ENCODE peak calls at places on chromosomes 16 and 17, in seven cellular contexts. I is tibial nerve, O is fibroblast of lung, A is MM.1S, J is body of pancreas, T is RWPE1, Q is gastrocnemius medialis. H is an unnamed sample.

GRCh38 chr17:49216953-49217650 is 6.6 kb downstream of the ABI3 start:
- DNase-seq in I (peak), Q (peak), T (no peak), A (no peak), O (no peak), J (peak), H (no peak)

GRCh38 chr16:80824623-80825364 is 20.4 kb upstream of the CDYL2 start:
- DNase-seq in J (peak), Q (no peak), T (peak), A (peak), I (no peak), O (peak), H (peak)

GRCh38 chr17:21163101-21163500 is 36.3 kb downstream of the DHRS7B start:
- DNase-seq in T (no peak), O (no peak), J (no peak), I (no peak), Q (no peak), A (peak), H (no peak)

GRCh38 chr16:27084296-27085065 is 17.8 kb downstream of the C16orf82 start:
- DNase-seq in J (no peak), T (no peak), Q (no peak), O (no peak), A (no peak), I (no peak), H (no peak)

GRCh38 chr17:32240745-32241144 is 24.9 kb upstream of the RHBDL3 start:
- DNase-seq in T (no peak), A (no peak), J (no peak), I (no peak), O (peak), Q (no peak), H (no peak)

GRCh38 chr17:74190807-74191206 is 12.7 kb upstream of the RPL38 start:
- DNase-seq in O (peak), Q (no peak), A (no peak), T (peak), I (no peak), J (no peak), H (no peak)

GRCh38 chr16:2777231-2777902 is at the start of gene ELOB:
- DNase-seq in Q (peak), A (peak), I (peak), J (peak), T (peak), O (peak), H (peak)

GRCh38 chr17:33038740-33039139 is 47.1 kb downstream of the SPACA3 start:
- DNase-seq in Q (no peak), T (peak), O (peak), I (no peak), J (peak), A (no peak), H (no peak)

GRCh38 chr17:78351449-78352006 is 8.3 kb downstream of the SOCS3 start:
- DNase-seq in J (peak), I (peak), O (peak), Q (peak), T (peak), A (no peak), H (no peak)

GRCh38 chr16:81695431-81695890 is 83.6 kb upstream of the PLCG2 start:
- DNase-seq in I (no peak), O (no peak), A (no peak), Q (no peak), T (no peak), J (no peak), H (no peak)

GRCh38 chr16:10879681-10880589 is 2.9 kb downstream of the CIITA start:
- DNase-seq in T (no peak), Q (no peak), I (no peak), O (no peak), A (no peak), J (no peak), H (no peak)

GRCh38 chr17:50151937-50152547 is 1.6 kb upstream of the PPP1R9B start:
- DNase-seq in J (peak), T (peak), O (peak), I (peak), Q (peak), A (peak), H (no peak)

GRCh38 chr16:6157806-6158205 is 1060.2 kb upstream of the EEF2KMT start:
- DNase-seq in A (no peak), O (no peak), I (no peak), T (no peak), Q (no peak), J (no peak), H (no peak)

GRCh38 chr17:79461041-79461440 is 149.8 kb downstream of the RBFOX3 start:
- DNase-seq in J (no peak), T (peak), A (no peak), Q (no peak), O (no peak), I (no peak), H (no peak)

GRCh38 chr17:29956225-29956624 is 14.8 kb downstream of the EFCAB5 start:
- DNase-seq in I (no peak), A (no peak), O (no peak), T (no peak), J (no peak), Q (no peak), H (no peak)

GRCh38 chr17:50779747-50780363 is 12.5 kb upstream of the ANKRD40CL start:
- DNase-seq in T (no peak), J (no peak), A (no peak), I (no peak), Q (no peak), O (no peak), H (peak)

GRCh38 chr16:12157510-12158093 is 181.1 kb downstream of the SNX29 start:
- DNase-seq in O (no peak), Q (no peak), J (no peak), I (no peak), A (no peak), T (no peak), H (no peak)

GRCh38 chr16:14399397-14400284 is 230.4 kb downstream of the PARN start:
- DNase-seq in J (no peak), T (peak), A (peak), I (peak), Q (peak), O (peak), H (no peak)

GRCh38 chr16:72493681-72494415 is 321.9 kb upstream of the PMFBP1 start:
- DNase-seq in A (no peak), I (no peak), T (no peak), Q (no peak), J (no peak), O (peak), H (no peak)

GRCh38 chr17:3033741-3034577 is 29.4 kb downstream of the OR1D5 start:
- DNase-seq in A (no peak), J (no peak), I (no peak), T (no peak), O (no peak), Q (no peak), H (no peak)

GRCh38 chr16:1559446-1559975 is 26.0 kb downstream of the TMEM204 start:
- DNase-seq in T (no peak), Q (no peak), O (no peak), J (no peak), A (no peak), I (no peak), H (no peak)

GRCh38 chr17:80103061-80103481 is 1.7 kb downstream of the GAA start:
- DNase-seq in Q (no peak), I (no peak), T (peak), A (no peak), J (no peak), O (no peak), H (no peak)

GRCh38 chr17:42312285-42313130 is 24.2 kb downstream of the STAT5A start:
- DNase-seq in J (peak), Q (peak), I (peak), T (peak), A (peak), O (peak), H (peak)

GRCh38 chr17:78432226-78432894 is 53.9 kb downstream of the PGS1 start:
- DNase-seq in J (peak), Q (no peak), A (no peak), T (no peak), O (no peak), I (peak), H (no peak)

GRCh38 chr17:43759836-43760235 is 1.2 kb upstream of the SOST start:
- DNase-seq in O (no peak), A (no peak), I (no peak), J (no peak), Q (no peak), T (peak), H (no peak)

GRCh38 chr16:69494993-69495392 is 70.6 kb downstream of the CYB5B start:
- DNase-seq in T (no peak), O (peak), Q (no peak), I (no peak), A (no peak), J (no peak), H (no peak)

GRCh38 chr17:7479389-7480192 is at the start of gene ZBTB4:
- DNase-seq in O (peak), T (peak), I (no peak), J (peak), Q (peak), A (peak), H (peak)

GRCh38 chr17:21106316-21106715 is 20.4 kb upstream of the DHRS7B start:
- DNase-seq in J (no peak), T (no peak), Q (no peak), A (no peak), I (no peak), O (no peak), H (no peak)

GRCh38 chr16:89375021-89375420 is 115.3 kb downstream of the ANKRD11 start:
- DNase-seq in J (no peak), T (no peak), I (no peak), Q (no peak), O (peak), A (no peak), H (no peak)
- H3K27ac ChIP-seq in J (no peak), T (no peak), I (no peak), Q (no peak), O (peak), A (no peak), H (no peak)

DNA sequence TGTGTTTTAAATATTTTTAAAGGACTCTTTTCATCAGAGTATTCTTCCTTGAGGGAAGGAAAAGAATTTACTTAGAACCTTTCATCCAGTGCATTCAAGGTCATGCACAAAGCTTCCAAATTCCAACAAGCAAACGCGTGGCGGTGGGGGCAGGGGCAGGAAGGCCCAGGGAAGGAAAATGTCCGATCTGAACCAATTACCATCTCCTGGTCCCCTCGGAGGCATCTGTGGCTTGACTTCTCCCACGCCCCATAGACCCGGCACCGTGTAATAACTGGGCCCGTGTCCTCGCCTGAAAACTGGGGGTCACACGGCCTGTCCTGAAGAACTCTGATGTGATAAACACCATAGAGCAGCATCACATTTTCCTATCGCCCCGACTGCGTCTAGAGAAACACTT is 18.3 kb downstream of the MEAK7 start:
- DNase-seq in O (no peak), I (no peak), A (no peak), J (no peak), Q (no peak), T (no peak), H (no peak)
- TF ChIP-seq CTCF in O (no peak), I (no peak), A (no peak), J (no peak), Q (no peak), T (no peak), H (no peak)

DNA sequence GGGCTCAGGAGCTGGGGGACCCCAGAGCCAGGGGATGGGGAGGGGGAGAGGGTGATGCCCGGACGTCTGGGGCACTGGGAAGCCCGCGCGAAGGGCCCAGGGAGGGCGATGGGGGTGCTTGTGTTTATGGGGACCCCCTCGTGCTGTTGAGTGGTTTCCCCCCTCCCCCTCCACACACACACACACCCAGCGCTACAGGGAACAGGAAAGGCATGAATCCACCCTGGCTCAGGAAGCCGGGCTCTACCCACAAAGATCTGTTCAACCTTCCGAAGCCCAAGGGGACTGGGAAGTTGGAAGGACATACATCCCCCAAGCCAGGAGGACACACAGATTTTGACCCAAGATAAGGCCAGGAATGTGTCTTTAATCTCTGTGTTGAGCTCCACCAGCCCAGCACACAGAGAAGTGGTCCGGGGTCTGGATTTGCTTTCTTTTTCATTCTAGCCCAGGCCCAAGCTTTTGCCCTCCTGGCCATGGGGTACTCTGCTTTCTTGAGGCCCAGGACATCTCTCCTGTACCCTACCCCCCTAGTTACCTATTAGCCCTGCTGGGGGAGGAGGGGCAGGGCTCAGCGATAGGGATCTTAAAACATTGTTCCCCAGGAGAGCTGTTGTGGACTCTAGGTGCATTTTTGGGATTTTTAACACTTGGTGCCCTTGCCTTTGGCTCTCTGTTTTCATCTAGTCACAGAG is 1.2 kb downstream of the UBALD2 start:
- DNase-seq in I (no peak), T (peak), A (no peak), J (peak), O (peak), Q (no peak), H (no peak)
- H3K27ac ChIP-seq in I (peak), T (peak), A (peak), J (peak), O (peak), Q (peak), H (peak)

GRCh38 chr17:9671559-9671958 is 26.2 kb downstream of the USP43 start:
- DNase-seq in O (no peak), J (no peak), I (no peak), A (no peak), Q (no peak), T (no peak), H (no peak)

GRCh38 chr17:9668532-9668931 is 23.2 kb downstream of the USP43 start:
- DNase-seq in J (no peak), T (peak), O (no peak), Q (no peak), I (no peak), A (no peak), H (no peak)

GRCh38 chr17:9670596-9670995 is 25.3 kb downstream of the USP43 start:
- DNase-seq in O (no peak), J (no peak), I (no peak), T (peak), Q (no peak), A (no peak), H (no peak)

GRCh38 chr17:9669551-9670008 is 24.3 kb downstream of the USP43 start:
- DNase-seq in I (no peak), T (peak), Q (no peak), J (no peak), A (no peak), O (no peak), H (no peak)

DNA sequence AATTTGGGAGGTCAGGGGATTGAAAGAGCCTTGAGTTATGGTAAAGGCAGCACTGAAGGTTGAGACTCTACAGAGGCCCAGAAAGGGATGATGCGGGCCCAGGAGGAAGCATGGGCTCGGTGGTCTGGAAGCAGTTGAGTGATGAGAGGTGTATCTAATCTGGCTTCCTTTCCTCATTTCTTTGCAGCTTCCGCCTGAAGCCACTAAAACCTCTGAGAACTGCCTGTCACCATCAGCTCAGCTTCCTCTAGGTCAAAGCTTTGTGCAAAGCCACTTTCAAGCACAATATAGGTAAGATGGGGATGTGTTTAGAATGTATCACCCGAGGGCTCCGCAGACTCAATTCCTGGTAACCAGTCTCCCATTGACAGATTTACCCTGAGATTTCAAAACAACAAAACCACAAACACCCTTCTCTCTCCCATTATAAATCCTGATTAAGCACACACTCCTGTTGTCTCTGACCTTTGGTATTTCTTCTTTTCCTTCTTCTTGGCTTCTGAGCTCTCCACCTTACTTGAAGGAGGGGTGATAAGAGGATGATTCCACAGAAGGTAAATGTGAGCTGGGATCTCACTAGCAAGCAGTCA is 21.2 kb downstream of the USP43 start:
- DNase-seq in A (no peak), I (no peak), O (no peak), Q (no peak), T (no peak), J (no peak), H (no peak)
- TF ChIP-seq CTCF in A (no peak), I (no peak), O (no peak), Q (no peak), T (no peak), J (no peak), H (no peak)

GRCh38 chr17:28174352-28175046 is 132.0 kb downstream of the NLK start:
- DNase-seq in O (no peak), A (no peak), T (peak), I (no peak), J (no peak), Q (no peak), H (peak)
- H3K27ac ChIP-seq in O (no peak), A (no peak), T (no peak), I (no peak), J (no peak), Q (no peak), H (no peak)

H was measured in CD4-positive, alpha-beta T cell.